ENCODE peak calls at places on chromosomes 13 and 19, in six cellular contexts. One of them, this sample, is unnamed.
A peak's percentile ranks its signal among the peaks of the same experiment; 100 is the strongest.

GRCh38 chr13:20616059-20616797 is 49.3 kb downstream of the IFT88 start:
- DNase-seq in K562: no peak
- DNase-seq in A549: peak; percentile 57
- DNase-seq in HepG2: no peak
- DNase-seq in endothelial cell of umbilical vein: peak; percentile 74
- DNase-seq in GM12878: no peak
- DNase-seq in this sample: no peak

GRCh38 chr13:108227651-108228272 is 9.6 kb downstream of the ABHD13 start:
- DNase-seq in K562: no peak
- DNase-seq in A549: peak; percentile 30
- DNase-seq in HepG2: peak; percentile 21
- DNase-seq in endothelial cell of umbilical vein: peak; percentile 55
- DNase-seq in GM12878: no peak
- DNase-seq in this sample: peak; percentile 64

GRCh38 chr19:18153555-18154134 is 682 bp downstream of the PIK3R2 start:
- DNase-seq in K562: peak; percentile 68
- DNase-seq in A549: no peak
- DNase-seq in HepG2: no peak
- DNase-seq in endothelial cell of umbilical vein: no peak
- DNase-seq in GM12878: no peak
- DNase-seq in this sample: peak; percentile 28

GRCh38 chr13:20704459-20705069 is 1.1 kb downstream of the IL17D start:
- DNase-seq in K562: no peak
- DNase-seq in A549: no peak
- DNase-seq in HepG2: no peak
- DNase-seq in endothelial cell of umbilical vein: no peak
- DNase-seq in GM12878: no peak
- DNase-seq in this sample: no peak

GRCh38 chr13:71290963-71291937 is 575.8 kb downstream of the DACH1 start:
- DNase-seq in K562: no peak
- DNase-seq in A549: peak; percentile 73
- DNase-seq in HepG2: peak; percentile 66
- DNase-seq in endothelial cell of umbilical vein: peak; percentile 25
- DNase-seq in GM12878: peak; percentile 71
- DNase-seq in this sample: peak; percentile 58

GRCh38 chr19:33866696-33867095 is 70.0 kb downstream of the KCTD15 start:
- DNase-seq in K562: no peak
- DNase-seq in A549: no peak
- DNase-seq in HepG2: no peak
- DNase-seq in endothelial cell of umbilical vein: no peak
- DNase-seq in GM12878: no peak
- DNase-seq in this sample: no peak

GRCh38 chr19:8113017-8113416 is 36.4 kb downstream of the FBN3 start:
- DNase-seq in K562: no peak
- DNase-seq in A549: no peak
- DNase-seq in HepG2: no peak
- DNase-seq in endothelial cell of umbilical vein: no peak
- DNase-seq in GM12878: no peak
- DNase-seq in this sample: peak; percentile 58

GRCh38 chr13:32530841-32531253 is 7.7 kb downstream of the N4BP2L2 start:
- DNase-seq in K562: no peak
- DNase-seq in A549: no peak
- DNase-seq in HepG2: no peak
- DNase-seq in endothelial cell of umbilical vein: peak; percentile 31
- DNase-seq in GM12878: peak; percentile 23
- DNase-seq in this sample: peak; percentile 37

GRCh38 chr19:35211545-35212230 is 16.9 kb downstream of the FAM187B start:
- DNase-seq in K562: no peak
- DNase-seq in A549: no peak
- DNase-seq in HepG2: peak; percentile 13
- DNase-seq in endothelial cell of umbilical vein: peak; percentile 48
- DNase-seq in GM12878: no peak
- DNase-seq in this sample: peak; percentile 40

GRCh38 chr13:113820813-113821651 is 42.8 kb downstream of the GAS6 start:
- DNase-seq in K562: peak; percentile 44
- DNase-seq in A549: peak; percentile 69
- DNase-seq in HepG2: no peak
- DNase-seq in endothelial cell of umbilical vein: peak; percentile 41
- DNase-seq in GM12878: no peak
- DNase-seq in this sample: peak; percentile 96

GRCh38 chr19:45125975-45126493 is 33.1 kb downstream of the PPP1R37 start:
- DNase-seq in K562: peak; percentile 73
- DNase-seq in A549: peak; percentile 76
- DNase-seq in HepG2: peak; percentile 65
- DNase-seq in endothelial cell of umbilical vein: peak; percentile 52
- DNase-seq in GM12878: no peak
- DNase-seq in this sample: peak; percentile 62

GRCh38 chr19:10624585-10624984 is 768 bp upstream of the SLC44A2 start:
- DNase-seq in K562: peak; percentile 5
- DNase-seq in A549: no peak
- DNase-seq in HepG2: no peak
- DNase-seq in endothelial cell of umbilical vein: no peak
- DNase-seq in GM12878: no peak
- DNase-seq in this sample: no peak

GRCh38 chr13:95677564-95678386 is 836 bp downstream of the DNAJC3 start:
- DNase-seq in K562: no peak
- DNase-seq in A549: peak; percentile 17
- DNase-seq in HepG2: no peak
- DNase-seq in endothelial cell of umbilical vein: peak; percentile 49
- DNase-seq in GM12878: no peak
- DNase-seq in this sample: peak; percentile 45

GRCh38 chr13:96090240-96091101 is 564 bp downstream of the HS6ST3 start:
- DNase-seq in K562: peak; percentile 8
- DNase-seq in A549: no peak
- DNase-seq in HepG2: no peak
- DNase-seq in endothelial cell of umbilical vein: peak; percentile 6
- DNase-seq in GM12878: no peak
- DNase-seq in this sample: no peak

GRCh38 chr19:46350758-46351159 is 3.9 kb downstream of the PPP5C start:
- DNase-seq in K562: no peak
- DNase-seq in A549: no peak
- DNase-seq in HepG2: no peak
- DNase-seq in endothelial cell of umbilical vein: peak; percentile 63
- DNase-seq in GM12878: peak; percentile 51
- DNase-seq in this sample: peak; percentile 80

GRCh38 chr19:49451430-49452181 is at the start of gene PIH1D1:
- DNase-seq in K562: peak; percentile 78
- DNase-seq in A549: peak; percentile 100
- DNase-seq in HepG2: peak; percentile 99
- DNase-seq in endothelial cell of umbilical vein: peak; percentile 99
- DNase-seq in GM12878: peak; percentile 99
- DNase-seq in this sample: peak; percentile 99

GRCh38 chr13:79222427-79223205 is 183.4 kb downstream of the RBM26 start:
- DNase-seq in K562: no peak
- DNase-seq in A549: no peak
- DNase-seq in HepG2: no peak
- DNase-seq in endothelial cell of umbilical vein: no peak
- DNase-seq in GM12878: no peak
- DNase-seq in this sample: no peak

GRCh38 chr13:99056381-99057014 is 78.6 kb upstream of the DOCK9 start:
- DNase-seq in K562: no peak
- DNase-seq in A549: peak; percentile 43
- DNase-seq in HepG2: no peak
- DNase-seq in endothelial cell of umbilical vein: no peak
- DNase-seq in GM12878: no peak
- DNase-seq in this sample: no peak

GRCh38 chr13:100854091-100854490 is 179.5 kb upstream of the TMTC4 start:
- DNase-seq in K562: no peak
- DNase-seq in A549: no peak
- DNase-seq in HepG2: no peak
- DNase-seq in endothelial cell of umbilical vein: no peak
- DNase-seq in GM12878: no peak
- DNase-seq in this sample: no peak

GRCh38 chr13:113216165-113217056 is 7.0 kb downstream of the CUL4A start:
- DNase-seq in K562: no peak
- DNase-seq in A549: peak; percentile 35
- DNase-seq in HepG2: peak; percentile 45
- DNase-seq in endothelial cell of umbilical vein: peak; percentile 53
- DNase-seq in GM12878: no peak
- DNase-seq in this sample: no peak

GRCh38 chr13:52356327-52356726 is 49.6 kb downstream of the THSD1 start:
- DNase-seq in K562: no peak
- DNase-seq in A549: no peak
- DNase-seq in HepG2: no peak
- DNase-seq in endothelial cell of umbilical vein: no peak
- DNase-seq in GM12878: no peak
- DNase-seq in this sample: no peak
- TF ChIP-seq MAX in K562: no peak
- TF ChIP-seq MAX in A549: no peak
- TF ChIP-seq MAX in HepG2: no peak
- TF ChIP-seq MAX in endothelial cell of umbilical vein: no peak
- TF ChIP-seq MAX in GM12878: no peak
- TF ChIP-seq MAX in this sample: no peak

GRCh38 chr13:73107970-73108369 is 49.2 kb downstream of the KLF5 start:
- DNase-seq in K562: no peak
- DNase-seq in A549: no peak
- DNase-seq in HepG2: no peak
- DNase-seq in endothelial cell of umbilical vein: no peak
- DNase-seq in GM12878: no peak
- DNase-seq in this sample: no peak

GRCh38 chr13:73109288-73109899 is 50.6 kb downstream of the KLF5 start:
- DNase-seq in K562: no peak
- DNase-seq in A549: no peak
- DNase-seq in HepG2: no peak
- DNase-seq in endothelial cell of umbilical vein: no peak
- DNase-seq in GM12878: no peak
- DNase-seq in this sample: no peak

GRCh38 chr13:73106513-73107214 is 47.9 kb downstream of the KLF5 start:
- DNase-seq in K562: no peak
- DNase-seq in A549: no peak
- DNase-seq in HepG2: no peak
- DNase-seq in endothelial cell of umbilical vein: no peak
- DNase-seq in GM12878: no peak
- DNase-seq in this sample: no peak

GRCh38 chr13:73109969-73110368 is 51.2 kb downstream of the KLF5 start:
- DNase-seq in K562: no peak
- DNase-seq in A549: no peak
- DNase-seq in HepG2: no peak
- DNase-seq in endothelial cell of umbilical vein: no peak
- DNase-seq in GM12878: no peak
- DNase-seq in this sample: no peak

GRCh38 chr13:73107459-73107858 is 48.7 kb downstream of the KLF5 start:
- DNase-seq in K562: no peak
- DNase-seq in A549: no peak
- DNase-seq in HepG2: no peak
- DNase-seq in endothelial cell of umbilical vein: no peak
- DNase-seq in GM12878: no peak
- DNase-seq in this sample: no peak
- TF ChIP-seq MYC in K562: no peak
- TF ChIP-seq MYC in A549: no peak
- TF ChIP-seq MYC in HepG2: no peak
- TF ChIP-seq MYC in endothelial cell of umbilical vein: no peak
- TF ChIP-seq MYC in GM12878: no peak
- TF ChIP-seq MYC in this sample: no peak

GRCh38 chr13:40438999-40439797 is 227.2 kb downstream of the FOXO1 start:
- DNase-seq in K562: no peak
- DNase-seq in A549: no peak
- DNase-seq in HepG2: no peak
- DNase-seq in endothelial cell of umbilical vein: peak; percentile 83
- DNase-seq in GM12878: no peak
- DNase-seq in this sample: no peak
- TF ChIP-seq MAX in K562: no peak
- TF ChIP-seq MAX in A549: no peak
- TF ChIP-seq MAX in HepG2: no peak
- TF ChIP-seq MAX in endothelial cell of umbilical vein: no peak
- TF ChIP-seq MAX in GM12878: no peak
- TF ChIP-seq MAX in this sample: no peak

GRCh38 chr19:15430526-15431120 is 11.8 kb upstream of the AKAP8L start:
- DNase-seq in K562: no peak
- DNase-seq in A549: no peak
- DNase-seq in HepG2: no peak
- DNase-seq in endothelial cell of umbilical vein: no peak
- DNase-seq in GM12878: no peak
- DNase-seq in this sample: no peak

GRCh38 chr19:15428956-15429824 is 10.4 kb upstream of the AKAP8L start:
- DNase-seq in K562: no peak
- DNase-seq in A549: no peak
- DNase-seq in HepG2: no peak
- DNase-seq in endothelial cell of umbilical vein: no peak
- DNase-seq in GM12878: no peak
- DNase-seq in this sample: no peak

GRCh38 chr19:15431396-15432017 is 12.7 kb upstream of the AKAP8L start:
- DNase-seq in K562: no peak
- DNase-seq in A549: no peak
- DNase-seq in HepG2: no peak
- DNase-seq in endothelial cell of umbilical vein: no peak
- DNase-seq in GM12878: no peak
- DNase-seq in this sample: no peak

GRCh38 chr19:15427991-15428471 is 9.2 kb upstream of the AKAP8L start:
- DNase-seq in K562: no peak
- DNase-seq in A549: no peak
- DNase-seq in HepG2: no peak
- DNase-seq in endothelial cell of umbilical vein: no peak
- DNase-seq in GM12878: no peak
- DNase-seq in this sample: no peak

GRCh38 chr19:15429825-15430467 is 11.2 kb upstream of the AKAP8L start:
- DNase-seq in K562: no peak
- DNase-seq in A549: no peak
- DNase-seq in HepG2: no peak
- DNase-seq in endothelial cell of umbilical vein: no peak
- DNase-seq in GM12878: no peak
- DNase-seq in this sample: no peak
- TF ChIP-seq MYC in K562: no peak
- TF ChIP-seq MYC in A549: no peak
- TF ChIP-seq MYC in HepG2: no peak
- TF ChIP-seq MYC in endothelial cell of umbilical vein: no peak
- TF ChIP-seq MYC in GM12878: no peak
- TF ChIP-seq MYC in this sample: no peak

GRCh38 chr13:30915691-30916541 is 9.8 kb downstream of the MEDAG start:
- DNase-seq in K562: no peak
- DNase-seq in A549: no peak
- DNase-seq in HepG2: no peak
- DNase-seq in endothelial cell of umbilical vein: no peak
- DNase-seq in GM12878: no peak
- DNase-seq in this sample: no peak
- TF ChIP-seq MAX in K562: no peak
- TF ChIP-seq MAX in A549: no peak
- TF ChIP-seq MAX in HepG2: no peak
- TF ChIP-seq MAX in endothelial cell of umbilical vein: no peak
- TF ChIP-seq MAX in GM12878: no peak
- TF ChIP-seq MAX in this sample: no peak

DNA sequence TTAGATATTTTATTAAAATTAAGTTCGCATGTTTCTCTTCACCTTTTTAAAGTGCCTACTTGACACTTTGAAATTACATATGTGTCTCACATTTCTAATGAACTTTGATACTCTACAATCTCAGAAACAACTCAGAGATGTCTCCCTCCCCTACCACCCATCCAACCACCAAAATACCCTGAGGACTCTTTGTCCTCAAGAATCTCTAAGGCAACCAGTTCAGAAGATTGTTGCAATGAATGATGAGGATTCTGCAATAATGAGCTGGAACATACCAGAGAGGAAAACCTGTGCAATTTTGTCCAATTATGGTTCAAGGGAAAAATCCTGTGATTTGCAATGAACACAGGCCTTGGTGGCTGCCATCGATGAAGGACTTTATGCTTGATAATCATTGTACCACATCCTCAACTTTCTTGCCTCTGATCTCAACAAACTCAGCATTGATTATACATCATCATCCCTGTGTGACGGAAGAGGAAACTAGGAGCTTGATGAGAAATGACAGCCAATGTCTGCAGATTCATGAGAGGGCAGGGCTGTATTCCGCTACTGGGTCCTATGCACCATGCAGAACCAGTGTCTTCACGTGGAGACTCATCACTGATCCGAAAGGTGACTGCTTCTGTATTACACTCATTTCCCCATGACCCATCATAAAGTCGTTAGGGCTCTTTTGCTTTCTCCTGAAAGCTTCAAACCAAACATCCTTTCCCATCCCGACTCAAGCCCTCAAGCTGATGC is 1.1 kb downstream of the FPR1 start:
- DNase-seq in K562: no peak
- DNase-seq in A549: no peak
- DNase-seq in HepG2: no peak
- DNase-seq in endothelial cell of umbilical vein: no peak
- DNase-seq in GM12878: no peak
- DNase-seq in this sample: no peak
- TF ChIP-seq MYC in K562: no peak
- TF ChIP-seq MYC in A549: no peak
- TF ChIP-seq MYC in HepG2: no peak
- TF ChIP-seq MYC in endothelial cell of umbilical vein: no peak
- TF ChIP-seq MYC in GM12878: no peak
- TF ChIP-seq MYC in this sample: no peak